ENCODE peak calls at places on chromosomes 13 and 19, in four cellular contexts. Q is thoracic aorta, B is fibroblast of pulmonary artery, W is AG04450. C is an unnamed sample.

GRCh38 chr13:48492123-48493075 is 40.5 kb downstream of the RCBTB2 start:
- DNase-seq in B (peak), Q (no peak), W (no peak), C (peak)

GRCh38 chr13:67390462-67391093 is 160.4 kb upstream of the PCDH9 start:
- DNase-seq in B (peak), Q (no peak), W (no peak), C (no peak)

GRCh38 chr19:9636018-9636417 is 15.0 kb upstream of the ZNF561 start:
- DNase-seq in Q (no peak), B (no peak), W (no peak), C (no peak)

GRCh38 chr13:81487151-81487550 is 1146.2 kb upstream of the SPRY2 start:
- DNase-seq in B (peak), W (no peak), Q (no peak), C (no peak)

GRCh38 chr19:1125601-1126533 is 22.1 kb downstream of the GPX4 start:
- DNase-seq in B (no peak), Q (no peak), W (no peak), C (no peak)

GRCh38 chr19:42433503-42434260 is 6.5 kb upstream of the LIPE start:
- DNase-seq in Q (no peak), B (peak), W (no peak), C (peak)

GRCh38 chr13:36885901-36886300 is 34.1 kb downstream of the SMAD9 start:
- DNase-seq in B (no peak), W (no peak), Q (no peak), C (no peak)

GRCh38 chr19:33486936-33487793 is 34.4 kb downstream of the PEPD start:
- DNase-seq in Q (no peak), B (no peak), W (no peak), C (no peak)

GRCh38 chr19:4445963-4446668 is 11.5 kb downstream of the UBXN6 start:
- DNase-seq in W (no peak), Q (no peak), B (no peak), C (no peak)

GRCh38 chr19:11551603-11552235 is 7.3 kb downstream of the ELOF1 start:
- DNase-seq in W (no peak), Q (no peak), B (no peak), C (no peak)

GRCh38 chr13:104837756-104838155 is 1697.7 kb downstream of the EFNB2 start:
- DNase-seq in W (no peak), B (no peak), Q (no peak), C (no peak)

GRCh38 chr13:90105276-90105675 is 1242.2 kb upstream of the MIR17HG start:
- DNase-seq in B (peak), W (no peak), Q (no peak), C (peak)

GRCh38 chr19:49442354-49442753 is 1.0 kb upstream of the SLC17A7 start:
- DNase-seq in B (no peak), Q (no peak), W (no peak), C (no peak)

GRCh38 chr13:20391597-20392452 is 133.8 kb downstream of the CRYL1 start:
- DNase-seq in W (no peak), B (no peak), Q (no peak), C (no peak)

GRCh38 chr19:44212865-44213346 is 574 bp downstream of the ZNF227 start:
- DNase-seq in Q (no peak), W (no peak), B (peak), C (peak)

GRCh38 chr13:100875392-100876043 is 200.9 kb upstream of the TMTC4 start:
- DNase-seq in W (peak), Q (no peak), B (peak), C (peak)

GRCh38 chr13:102970542-102970941 is 95.7 kb downstream of the SLC10A2 start:
- DNase-seq in Q (no peak), B (no peak), W (no peak), C (no peak)

GRCh38 chr19:17526922-17527321 is 15.5 kb downstream of the PGLS start:
- DNase-seq in W (no peak), Q (no peak), B (no peak), C (no peak)

GRCh38 chr13:82292334-82292733 is 1589.9 kb downstream of the SLITRK1 start:
- DNase-seq in B (no peak), Q (no peak), W (no peak), C (no peak)

GRCh38 chr13:48783181-48783630 is 129.5 kb downstream of the CYSLTR2 start:
- DNase-seq in B (peak), W (peak), Q (peak), C (peak)

GRCh38 chr19:16661480-16662034 is 618 bp downstream of the TMEM38A start:
- DNase-seq in W (no peak), B (no peak), Q (peak), C (no peak)

GRCh38 chr13:42836930-42837329 is 55.5 kb downstream of the FAM216B start:
- DNase-seq in Q (no peak), B (peak), W (no peak), C (peak)

GRCh38 chr13:112103971-112104872 is 37.3 kb downstream of the SOX1 start:
- DNase-seq in W (no peak), B (no peak), Q (no peak), C (no peak)

GRCh38 chr13:105502193-105502592 is 1033.3 kb downstream of the EFNB2 start:
- DNase-seq in W (no peak), Q (no peak), B (no peak), C (no peak)

GRCh38 chr19:13024958-13025653 is 29.8 kb downstream of the NFIX start:
- DNase-seq in W (no peak), B (no peak), Q (no peak), C (peak)

GRCh38 chr13:53758946-53759345 is 730.3 kb downstream of the OLFM4 start:
- DNase-seq in B (no peak), W (no peak), Q (no peak), C (no peak)
- H3K4me3 ChIP-seq in B (no peak), W (no peak), Q (no peak), C (no peak)

GRCh38 chr13:106867249-106867648 is 299.3 kb upstream of the ARGLU1 start:
- DNase-seq in W (no peak), B (peak), Q (no peak), C (no peak)
- TF ChIP-seq CTCF in W (peak), B (peak), Q (peak), C (peak)

DNA sequence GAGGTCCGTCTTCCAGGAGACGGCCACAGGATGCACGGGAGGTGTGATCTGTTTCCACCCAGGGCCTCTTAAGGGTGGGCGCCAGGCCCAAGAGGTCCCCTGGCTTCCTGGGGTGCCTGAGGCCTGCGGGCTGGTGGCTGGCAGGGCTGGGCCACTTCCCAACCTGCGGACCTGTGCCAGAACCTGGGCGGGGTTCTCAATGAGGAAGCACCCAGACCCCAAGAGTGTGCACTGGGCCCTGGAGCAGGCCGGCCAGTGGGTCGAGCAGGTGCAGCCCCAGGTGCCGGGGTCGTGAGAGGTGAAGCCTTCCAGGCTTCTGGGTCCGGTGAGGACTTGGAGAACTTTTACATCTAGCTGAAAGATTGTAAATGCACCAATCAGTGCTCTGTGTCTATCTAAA is 6.7 kb upstream of the MICU2 start:
- DNase-seq in Q (no peak), W (no peak), B (no peak), C (no peak)
- H3K4me3 ChIP-seq in Q (no peak), W (no peak), B (no peak), C (no peak)

DNA sequence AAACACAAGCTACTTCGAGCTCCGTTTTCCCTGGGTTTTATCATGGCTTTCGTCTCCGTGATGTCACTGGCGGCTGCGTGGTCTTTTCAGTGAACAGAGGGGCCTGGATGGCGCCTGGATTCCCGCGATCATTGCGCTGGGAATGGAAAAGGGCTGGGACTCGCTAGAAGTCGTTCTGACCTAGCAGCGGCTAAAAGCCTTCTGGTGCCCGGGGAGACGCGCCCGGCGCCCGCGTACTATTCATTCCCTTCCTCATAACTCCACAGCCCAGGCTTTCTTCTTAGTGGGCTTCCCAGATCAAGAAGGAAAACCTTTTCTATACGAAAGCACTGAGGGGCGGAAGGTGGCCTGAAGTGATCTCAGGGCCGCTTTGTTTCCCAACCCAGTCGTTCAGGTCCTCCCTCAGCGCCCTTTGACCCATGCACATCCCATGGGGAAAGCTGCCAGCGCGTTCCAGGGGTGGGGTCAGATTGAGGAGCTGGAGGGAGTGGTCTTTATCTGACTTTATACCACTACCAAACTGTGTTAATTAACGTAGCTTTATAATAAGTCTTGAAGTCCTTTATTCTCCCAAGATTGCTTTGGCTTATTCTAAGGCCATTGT is 96.6 kb downstream of the ELF1 start:
- DNase-seq in B (no peak), W (no peak), Q (no peak), C (no peak)
- TF ChIP-seq CTCF in B (no peak), W (no peak), Q (no peak), C (no peak)

GRCh38 chr13:46679369-46680180 is 117.4 kb downstream of the ESD start:
- DNase-seq in B (peak), Q (no peak), W (no peak), C (peak)
- H3K4me3 ChIP-seq in B (peak), Q (peak), W (peak), C (peak)

GRCh38 chr19:14433454-14434156 is 499 bp downstream of the PKN1 start:
- DNase-seq in W (no peak), B (no peak), Q (no peak), C (no peak)
- TF ChIP-seq CTCF in W (no peak), B (no peak), Q (no peak), C (no peak)

DNA sequence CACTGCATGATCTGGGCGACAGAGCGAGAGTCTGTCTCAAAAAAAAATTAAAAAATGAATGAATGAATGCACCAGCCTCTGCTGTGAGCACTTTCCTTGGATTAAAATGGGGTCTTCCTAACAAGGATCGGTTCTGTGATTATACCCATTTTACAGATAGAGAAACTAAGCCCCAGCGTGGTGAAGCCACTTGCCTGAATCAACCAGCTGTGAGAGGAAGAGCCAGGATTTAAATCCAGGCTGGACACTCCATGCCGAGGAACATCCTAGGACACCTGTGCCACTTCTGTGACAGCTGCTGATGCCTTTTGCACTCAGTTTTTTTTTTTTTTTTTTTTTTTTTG is 14.1 kb downstream of the TLE5 start:
- DNase-seq in W (no peak), B (no peak), Q (no peak), C (no peak)
- H3K4me3 ChIP-seq in W (no peak), B (no peak), Q (peak), C (no peak)

GRCh38 chr19:35045667-35046300 is 4.3 kb downstream of the HPN start:
- DNase-seq in B (peak), Q (no peak), W (no peak), C (peak)
- TF ChIP-seq CTCF in B (peak), Q (no peak), W (peak), C (peak)

C was measured in AG10803.